ENCODE peak calls at places on chromosomes 2 and 18, in seven cellular contexts. One of them, this sample, is unnamed.

GRCh38 chr2:105578166-105578565 is 166.5 kb upstream of the NCK2 start:
- DNase-seq in activated CD4-positive, alpha-beta T cell treated with anti-CD3 and anti-CD28 coated beads, Interleukin-2, amount 50 U/mL, for 24 hours: no peak
- DNase-seq in GM10248: no peak
- DNase-seq in NCI-H187: no peak
- DNase-seq in EL: no peak
- DNase-seq in esophagus muscularis mucosa: no peak
- DNase-seq in colonic mucosa: peak
- DNase-seq in this sample: no peak

GRCh38 chr2:14700753-14701152 is 68.2 kb downstream of the LRATD1 start:
- DNase-seq in activated CD4-positive, alpha-beta T cell treated with anti-CD3 and anti-CD28 coated beads, Interleukin-2, amount 50 U/mL, for 24 hours: no peak
- DNase-seq in GM10248: no peak
- DNase-seq in NCI-H187: no peak
- DNase-seq in EL: no peak
- DNase-seq in esophagus muscularis mucosa: no peak
- DNase-seq in colonic mucosa: no peak
- DNase-seq in this sample: no peak

GRCh38 chr2:41199320-41199719 is 747.4 kb upstream of the SLC8A1 start:
- DNase-seq in activated CD4-positive, alpha-beta T cell treated with anti-CD3 and anti-CD28 coated beads, Interleukin-2, amount 50 U/mL, for 24 hours: no peak
- DNase-seq in GM10248: no peak
- DNase-seq in NCI-H187: no peak
- DNase-seq in EL: no peak
- DNase-seq in esophagus muscularis mucosa: no peak
- DNase-seq in colonic mucosa: no peak
- DNase-seq in this sample: no peak

GRCh38 chr2:82834893-82835292 is 1624.2 kb downstream of the SUCLG1 start:
- DNase-seq in activated CD4-positive, alpha-beta T cell treated with anti-CD3 and anti-CD28 coated beads, Interleukin-2, amount 50 U/mL, for 24 hours: no peak
- DNase-seq in GM10248: no peak
- DNase-seq in NCI-H187: no peak
- DNase-seq in EL: no peak
- DNase-seq in esophagus muscularis mucosa: no peak
- DNase-seq in colonic mucosa: no peak
- DNase-seq in this sample: no peak

GRCh38 chr2:132623096-132623839 is 46.7 kb downstream of the LYPD1 start:
- DNase-seq in activated CD4-positive, alpha-beta T cell treated with anti-CD3 and anti-CD28 coated beads, Interleukin-2, amount 50 U/mL, for 24 hours: no peak
- DNase-seq in GM10248: no peak
- DNase-seq in NCI-H187: no peak
- DNase-seq in EL: peak
- DNase-seq in esophagus muscularis mucosa: no peak
- DNase-seq in colonic mucosa: no peak
- DNase-seq in this sample: no peak

GRCh38 chr2:104745856-104746255 is 108.1 kb upstream of the POU3F3 start:
- DNase-seq in activated CD4-positive, alpha-beta T cell treated with anti-CD3 and anti-CD28 coated beads, Interleukin-2, amount 50 U/mL, for 24 hours: no peak
- DNase-seq in GM10248: no peak
- DNase-seq in NCI-H187: no peak
- DNase-seq in EL: no peak
- DNase-seq in esophagus muscularis mucosa: peak
- DNase-seq in colonic mucosa: no peak
- DNase-seq in this sample: no peak

GRCh38 chr18:363327-364115 is 95.7 kb upstream of the THOC1 start:
- DNase-seq in activated CD4-positive, alpha-beta T cell treated with anti-CD3 and anti-CD28 coated beads, Interleukin-2, amount 50 U/mL, for 24 hours: no peak
- DNase-seq in GM10248: no peak
- DNase-seq in NCI-H187: no peak
- DNase-seq in EL: peak
- DNase-seq in esophagus muscularis mucosa: no peak
- DNase-seq in colonic mucosa: no peak
- DNase-seq in this sample: no peak

GRCh38 chr2:180559038-180559437 is 421.4 kb upstream of the UBE2E3 start:
- DNase-seq in activated CD4-positive, alpha-beta T cell treated with anti-CD3 and anti-CD28 coated beads, Interleukin-2, amount 50 U/mL, for 24 hours: no peak
- DNase-seq in GM10248: no peak
- DNase-seq in NCI-H187: no peak
- DNase-seq in EL: no peak
- DNase-seq in esophagus muscularis mucosa: no peak
- DNase-seq in colonic mucosa: no peak
- DNase-seq in this sample: no peak

GRCh38 chr2:163414121-163414520 is 321.7 kb downstream of the FIGN start:
- DNase-seq in activated CD4-positive, alpha-beta T cell treated with anti-CD3 and anti-CD28 coated beads, Interleukin-2, amount 50 U/mL, for 24 hours: no peak
- DNase-seq in GM10248: no peak
- DNase-seq in NCI-H187: no peak
- DNase-seq in EL: no peak
- DNase-seq in esophagus muscularis mucosa: no peak
- DNase-seq in colonic mucosa: no peak
- DNase-seq in this sample: no peak

GRCh38 chr2:200860092-200860795 is 4.2 kb downstream of the CLK1 start:
- DNase-seq in activated CD4-positive, alpha-beta T cell treated with anti-CD3 and anti-CD28 coated beads, Interleukin-2, amount 50 U/mL, for 24 hours: no peak
- DNase-seq in GM10248: no peak
- DNase-seq in NCI-H187: no peak
- DNase-seq in EL: no peak
- DNase-seq in esophagus muscularis mucosa: no peak
- DNase-seq in colonic mucosa: no peak
- DNase-seq in this sample: no peak

GRCh38 chr2:167451496-167452289 is 563.4 kb downstream of the XIRP2 start:
- DNase-seq in activated CD4-positive, alpha-beta T cell treated with anti-CD3 and anti-CD28 coated beads, Interleukin-2, amount 50 U/mL, for 24 hours: no peak
- DNase-seq in GM10248: no peak
- DNase-seq in NCI-H187: no peak
- DNase-seq in EL: no peak
- DNase-seq in esophagus muscularis mucosa: no peak
- DNase-seq in colonic mucosa: no peak
- DNase-seq in this sample: no peak

GRCh38 chr2:76930076-76930734 is 592.0 kb downstream of the LRRTM4 start:
- DNase-seq in activated CD4-positive, alpha-beta T cell treated with anti-CD3 and anti-CD28 coated beads, Interleukin-2, amount 50 U/mL, for 24 hours: no peak
- DNase-seq in GM10248: no peak
- DNase-seq in NCI-H187: no peak
- DNase-seq in EL: no peak
- DNase-seq in esophagus muscularis mucosa: no peak
- DNase-seq in colonic mucosa: no peak
- DNase-seq in this sample: no peak

GRCh38 chr2:23745726-23746105 is 181.2 kb downstream of the ATAD2B start:
- DNase-seq in activated CD4-positive, alpha-beta T cell treated with anti-CD3 and anti-CD28 coated beads, Interleukin-2, amount 50 U/mL, for 24 hours: no peak
- DNase-seq in GM10248: peak
- DNase-seq in NCI-H187: no peak
- DNase-seq in EL: peak
- DNase-seq in esophagus muscularis mucosa: no peak
- DNase-seq in colonic mucosa: no peak
- DNase-seq in this sample: peak

GRCh38 chr2:218852911-218853667 is 6.5 kb upstream of the WNT6 start:
- DNase-seq in activated CD4-positive, alpha-beta T cell treated with anti-CD3 and anti-CD28 coated beads, Interleukin-2, amount 50 U/mL, for 24 hours: peak
- DNase-seq in GM10248: peak
- DNase-seq in NCI-H187: no peak
- DNase-seq in EL: peak
- DNase-seq in esophagus muscularis mucosa: no peak
- DNase-seq in colonic mucosa: peak
- DNase-seq in this sample: peak

GRCh38 chr2:232588680-232589585 is 38.4 kb downstream of the EIF4E2 start:
- DNase-seq in activated CD4-positive, alpha-beta T cell treated with anti-CD3 and anti-CD28 coated beads, Interleukin-2, amount 50 U/mL, for 24 hours: no peak
- DNase-seq in GM10248: no peak
- DNase-seq in NCI-H187: no peak
- DNase-seq in EL: peak
- DNase-seq in esophagus muscularis mucosa: no peak
- DNase-seq in colonic mucosa: peak
- DNase-seq in this sample: no peak

GRCh38 chr2:233135421-233135820 is 75.3 kb downstream of the INPP5D start:
- DNase-seq in activated CD4-positive, alpha-beta T cell treated with anti-CD3 and anti-CD28 coated beads, Interleukin-2, amount 50 U/mL, for 24 hours: no peak
- DNase-seq in GM10248: no peak
- DNase-seq in NCI-H187: no peak
- DNase-seq in EL: no peak
- DNase-seq in esophagus muscularis mucosa: no peak
- DNase-seq in colonic mucosa: no peak
- DNase-seq in this sample: no peak

GRCh38 chr2:144511222-144511855 is 8.6 kb downstream of the ZEB2 start:
- DNase-seq in activated CD4-positive, alpha-beta T cell treated with anti-CD3 and anti-CD28 coated beads, Interleukin-2, amount 50 U/mL, for 24 hours: no peak
- DNase-seq in GM10248: no peak
- DNase-seq in NCI-H187: no peak
- DNase-seq in EL: no peak
- DNase-seq in esophagus muscularis mucosa: no peak
- DNase-seq in colonic mucosa: no peak
- DNase-seq in this sample: no peak

GRCh38 chr2:3840611-3841010 is 137.2 kb downstream of the DCDC2C start:
- DNase-seq in activated CD4-positive, alpha-beta T cell treated with anti-CD3 and anti-CD28 coated beads, Interleukin-2, amount 50 U/mL, for 24 hours: no peak
- DNase-seq in GM10248: no peak
- DNase-seq in NCI-H187: no peak
- DNase-seq in EL: no peak
- DNase-seq in esophagus muscularis mucosa: no peak
- DNase-seq in colonic mucosa: no peak
- DNase-seq in this sample: no peak

GRCh38 chr18:54209471-54210180 is 14.8 kb downstream of the MBD2 start:
- DNase-seq in activated CD4-positive, alpha-beta T cell treated with anti-CD3 and anti-CD28 coated beads, Interleukin-2, amount 50 U/mL, for 24 hours: no peak
- DNase-seq in GM10248: peak
- DNase-seq in NCI-H187: no peak
- DNase-seq in EL: peak
- DNase-seq in esophagus muscularis mucosa: no peak
- DNase-seq in colonic mucosa: no peak
- DNase-seq in this sample: peak

GRCh38 chr2:102256281-102256680 is 55.1 kb upstream of the IL1RL1 start:
- DNase-seq in activated CD4-positive, alpha-beta T cell treated with anti-CD3 and anti-CD28 coated beads, Interleukin-2, amount 50 U/mL, for 24 hours: no peak
- DNase-seq in GM10248: no peak
- DNase-seq in NCI-H187: no peak
- DNase-seq in EL: peak
- DNase-seq in esophagus muscularis mucosa: no peak
- DNase-seq in colonic mucosa: no peak
- DNase-seq in this sample: no peak

GRCh38 chr2:117935954-117936353 is 77.9 kb downstream of the CCDC93 start:
- DNase-seq in activated CD4-positive, alpha-beta T cell treated with anti-CD3 and anti-CD28 coated beads, Interleukin-2, amount 50 U/mL, for 24 hours: no peak
- DNase-seq in GM10248: no peak
- DNase-seq in NCI-H187: no peak
- DNase-seq in EL: no peak
- DNase-seq in esophagus muscularis mucosa: no peak
- DNase-seq in colonic mucosa: no peak
- DNase-seq in this sample: no peak

GRCh38 chr2:762646-763045 is 85.4 kb upstream of the TMEM18 start:
- DNase-seq in activated CD4-positive, alpha-beta T cell treated with anti-CD3 and anti-CD28 coated beads, Interleukin-2, amount 50 U/mL, for 24 hours: no peak
- DNase-seq in GM10248: no peak
- DNase-seq in NCI-H187: no peak
- DNase-seq in EL: no peak
- DNase-seq in esophagus muscularis mucosa: no peak
- DNase-seq in colonic mucosa: no peak
- DNase-seq in this sample: no peak

GRCh38 chr18:33051397-33051796 is 278.6 kb upstream of the KLHL14 start:
- DNase-seq in activated CD4-positive, alpha-beta T cell treated with anti-CD3 and anti-CD28 coated beads, Interleukin-2, amount 50 U/mL, for 24 hours: no peak
- DNase-seq in GM10248: no peak
- DNase-seq in NCI-H187: peak
- DNase-seq in EL: no peak
- DNase-seq in esophagus muscularis mucosa: no peak
- DNase-seq in colonic mucosa: no peak
- DNase-seq in this sample: no peak

GRCh38 chr18:39198376-39198775 is 1632.8 kb upstream of the CELF4 start:
- DNase-seq in activated CD4-positive, alpha-beta T cell treated with anti-CD3 and anti-CD28 coated beads, Interleukin-2, amount 50 U/mL, for 24 hours: no peak
- DNase-seq in GM10248: no peak
- DNase-seq in NCI-H187: no peak
- DNase-seq in EL: peak
- DNase-seq in esophagus muscularis mucosa: no peak
- DNase-seq in colonic mucosa: no peak
- DNase-seq in this sample: peak

GRCh38 chr2:95297088-95297487 is at the start of gene KCNIP3:
- DNase-seq in activated CD4-positive, alpha-beta T cell treated with anti-CD3 and anti-CD28 coated beads, Interleukin-2, amount 50 U/mL, for 24 hours: no peak
- DNase-seq in GM10248: no peak
- DNase-seq in NCI-H187: peak
- DNase-seq in EL: peak
- DNase-seq in esophagus muscularis mucosa: no peak
- DNase-seq in colonic mucosa: peak
- DNase-seq in this sample: no peak

GRCh38 chr2:214367171-214367570 is 43.7 kb upstream of the VWC2L start:
- DNase-seq in activated CD4-positive, alpha-beta T cell treated with anti-CD3 and anti-CD28 coated beads, Interleukin-2, amount 50 U/mL, for 24 hours: no peak
- DNase-seq in GM10248: no peak
- DNase-seq in NCI-H187: no peak
- DNase-seq in EL: no peak
- DNase-seq in esophagus muscularis mucosa: no peak
- DNase-seq in colonic mucosa: no peak
- DNase-seq in this sample: no peak

GRCh38 chr2:12884713-12885282 is 168.1 kb downstream of the TRIB2 start:
- DNase-seq in activated CD4-positive, alpha-beta T cell treated with anti-CD3 and anti-CD28 coated beads, Interleukin-2, amount 50 U/mL, for 24 hours: no peak
- DNase-seq in GM10248: no peak
- DNase-seq in NCI-H187: no peak
- DNase-seq in EL: peak
- DNase-seq in esophagus muscularis mucosa: no peak
- DNase-seq in colonic mucosa: no peak
- DNase-seq in this sample: no peak

This sample was measured in DMS 273 treated with DMSO at 0.1 percent for 48 hours.